ENCODE peak calls at places on chromosomes 16 and 17, in ten cellular contexts. I, K, R, D, Y, U, N, M, T and E are unnamed samples.

GRCh38 chr17:18967806-18968744 is 16.1 kb downstream of the SLC5A10 start:
- DNase-seq in I (no peak), Y (no peak), R (peak), T (no peak), U (no peak), D (no peak), M (peak), K (peak), N (no peak), E (no peak)

GRCh38 chr16:88497561-88498420 is 44.7 kb downstream of the ZFPM1 start:
- DNase-seq in R (peak), K (no peak), D (no peak), T (peak), Y (no peak), U (no peak), M (no peak), I (no peak), N (peak), E (no peak)

GRCh38 chr17:34139996-34140395 is 115.1 kb upstream of the CCL2 start:
- DNase-seq in K (no peak), I (no peak), D (no peak), Y (no peak), M (no peak), R (no peak), U (no peak), T (no peak), N (no peak), E (no peak)

GRCh38 chr16:19175492-19176262 is 7.6 kb downstream of the SYT17 start:
- DNase-seq in D (no peak), T (no peak), U (no peak), M (no peak), Y (no peak), R (no peak), K (no peak), N (peak), I (no peak), E (no peak)

GRCh38 chr16:70717817-70718216 is 32.0 kb upstream of the MTSS2 start:
- DNase-seq in M (no peak), N (no peak), K (no peak), U (no peak), Y (no peak), I (no peak), T (peak), D (no peak), R (no peak), E (no peak)

GRCh38 chr16:86363057-86363490 is 147.3 kb upstream of the FOXF1 start:
- DNase-seq in M (no peak), R (peak), N (peak), U (no peak), K (peak), T (no peak), Y (no peak), I (peak), D (no peak), E (peak)

GRCh38 chr17:8382052-8382879 is 727 bp downstream of the RPL26 start:
- DNase-seq in T (no peak), M (no peak), Y (no peak), U (no peak), N (no peak), D (no peak), K (no peak), I (no peak), R (no peak), E (peak)

GRCh38 chr16:86391987-86392386 is 118.3 kb upstream of the FOXF1 start:
- DNase-seq in R (no peak), N (peak), K (peak), D (no peak), T (no peak), U (no peak), I (no peak), M (no peak), Y (no peak), E (peak)

GRCh38 chr17:4807534-4808377 is 804 bp downstream of the PLD2 start:
- DNase-seq in R (peak), U (no peak), N (no peak), T (no peak), M (no peak), D (no peak), K (no peak), I (no peak), Y (no peak), E (no peak)

GRCh38 chr17:80817861-80818260 is 173.8 kb upstream of the CHMP6 start:
- DNase-seq in K (peak), D (peak), R (no peak), M (no peak), I (no peak), Y (no peak), U (no peak), N (peak), T (no peak), E (peak)

GRCh38 chr16:75088226-75088625 is 28.4 kb downstream of the LDHD start:
- DNase-seq in Y (no peak), I (no peak), R (no peak), T (no peak), N (peak), K (no peak), M (no peak), D (no peak), U (no peak), E (no peak)

GRCh38 chr17:42054101-42054500 is 3.7 kb upstream of the C17orf113 start:
- DNase-seq in T (no peak), I (no peak), N (no peak), U (no peak), M (no peak), K (no peak), D (no peak), R (no peak), Y (no peak), E (no peak)

GRCh38 chr17:51687887-51688286 is 427.5 kb downstream of the UTP18 start:
- DNase-seq in K (no peak), D (no peak), R (no peak), T (no peak), U (no peak), Y (no peak), M (no peak), N (no peak), I (no peak), E (no peak)